ENCODE peak calls at places on chromosomes 5 and 9, in five cellular contexts. A is GM12892, P is non-pigmented ciliary epithelial cell, W is AG08396, K is substantia nigra. M is an unnamed sample.

GRCh38 chr5:15669826-15670225 is 169.8 kb downstream of the FBXL7 start:
- DNase-seq in A (no peak), P (no peak), W (no peak), K (no peak), M (no peak)

GRCh38 chr5:136056336-136056735 is 27.5 kb downstream of the TGFBI start:
- DNase-seq in A (no peak), P (no peak), W (no peak), K (no peak), M (no peak)

GRCh38 chr9:112149171-112149570 is 25.9 kb downstream of the SUSD1 start:
- DNase-seq in A (no peak), P (no peak), W (no peak), K (no peak), M (no peak)

GRCh38 chr5:98769006-98769255 is 4.5 kb upstream of the RGMB start:
- DNase-seq in A (peak; percentile 25), P (no peak), W (no peak), K (peak; percentile 41), M (no peak)

GRCh38 chr9:110093871-110094270 is 114.1 kb downstream of the C9orf152 start:
- DNase-seq in A (no peak), P (no peak), W (no peak), K (no peak), M (no peak)

GRCh38 chr5:76692274-76692540 is 23.7 kb upstream of the F2R start:
- DNase-seq in A (no peak), P (no peak), W (no peak), K (no peak), M (no peak)

GRCh38 chr5:127916875-127917573 is 166.5 kb upstream of the SLC12A2 start:
- DNase-seq in A (no peak), P (no peak), W (no peak), K (no peak), M (no peak)

GRCh38 chr9:108543251-108543768 is 312.5 kb downstream of the ACTL7B start:
- DNase-seq in A (no peak), P (no peak), W (no peak), K (no peak), M (no peak)

GRCh38 chr9:91908746-91909145 is 41.3 kb downstream of the ROR2 start:
- DNase-seq in A (no peak), P (no peak), W (no peak), K (no peak), M (no peak)

GRCh38 chr5:37847978-37848425 is 8.2 kb upstream of the GDNF start:
- DNase-seq in A (no peak), P (no peak), W (peak; percentile 52), K (no peak), M (no peak)

GRCh38 chr5:113345261-113345940 is 89.4 kb downstream of the TSSK1B start:
- DNase-seq in A (no peak), P (no peak), W (no peak), K (no peak), M (no peak)

GRCh38 chr5:21806943-21807342 is 1046.2 kb downstream of the CDH12 start:
- DNase-seq in A (no peak), P (no peak), W (no peak), K (no peak), M (peak; percentile 19)

GRCh38 chr5:167639213-167639612 is 652.2 kb upstream of the WWC1 start:
- DNase-seq in A (no peak), P (no peak), W (no peak), K (no peak), M (no peak)

GRCh38 chr5:50653946-50654345 is 12.5 kb upstream of the PARP8 start:
- DNase-seq in A (no peak), P (no peak), W (no peak), K (no peak), M (no peak)

GRCh38 chr5:136011427-136012001 is 17.3 kb upstream of the TGFBI start:
- DNase-seq in A (no peak), P (no peak), W (no peak), K (no peak), M (no peak)

GRCh38 chr9:21165516-21165915 is 944 bp downstream of the IFNA21 start:
- DNase-seq in A (no peak), P (no peak), W (no peak), K (no peak), M (no peak)

GRCh38 chr9:92807757-92808725 is 43.4 kb upstream of the BICD2 start:
- DNase-seq in A (no peak), P (no peak), W (no peak), K (no peak), M (no peak)

GRCh38 chr5:141683596-141684161 is 1.6 kb upstream of the ARAP3 start:
- DNase-seq in A (no peak), P (no peak), W (no peak), K (no peak), M (no peak)

GRCh38 chr5:157859227-157859575 is 256 bp upstream of the CLINT1 start:
- DNase-seq in A (no peak), P (no peak), W (no peak), K (no peak), M (no peak)

GRCh38 chr5:155575861-155576260 is 562.3 kb downstream of the KIF4B start:
- DNase-seq in A (no peak), P (no peak), W (no peak), K (no peak), M (no peak)

GRCh38 chr9:128921881-128922763 is 1.3 kb downstream of the PHYHD1 start:
- DNase-seq in A (no peak), P (no peak), W (peak; percentile 79), K (no peak), M (no peak)

GRCh38 chr9:83471223-83471622 is 67.0 kb downstream of the FRMD3 start:
- DNase-seq in A (no peak), P (no peak), W (no peak), K (no peak), M (no peak)

GRCh38 chr9:132791699-132792240 is 86.3 kb downstream of the AK8 start:
- DNase-seq in A (no peak), P (no peak), W (no peak), K (no peak), M (no peak)

GRCh38 chr9:18194316-18194715 is 279.6 kb upstream of the ADAMTSL1 start:
- DNase-seq in A (no peak), P (no peak), W (no peak), K (no peak), M (no peak)

GRCh38 chr5:157113007-157113406 is 4.2 kb upstream of the HAVCR2 start:
- DNase-seq in A (no peak), P (no peak), W (peak; percentile 37), K (no peak), M (no peak)

GRCh38 chr5:26877154-26877553 is 161.2 kb downstream of the CDH9 start:
- DNase-seq in A (no peak), P (no peak), W (no peak), K (no peak), M (no peak)

GRCh38 chr5:101942321-101942882 is 353.7 kb downstream of the SLCO4C1 start:
- DNase-seq in A (no peak), P (no peak), W (no peak), K (no peak), M (no peak)

GRCh38 chr5:133552925-133553525 is 59.3 kb downstream of the FSTL4 start:
- DNase-seq in A (peak; percentile 33), P (no peak), W (peak; percentile 64), K (peak; percentile 22), M (no peak)

GRCh38 chr9:27387722-27388121 is 90.8 kb upstream of the EQTN start:
- DNase-seq in A (no peak), P (no peak), W (no peak), K (no peak), M (no peak)

GRCh38 chr5:75363111-75363510 is 26.1 kb downstream of the HMGCR start:
- DNase-seq in A (no peak), P (no peak), W (no peak), K (no peak), M (no peak)

GRCh38 chr5:58149345-58149744 is 310.5 kb downstream of the PLK2 start:
- DNase-seq in A (no peak), P (no peak), W (no peak), K (no peak), M (no peak)